ENCODE peak calls at places on chromosomes 11 and 22, in five cellular contexts. G is esophagus squamous epithelium, A is body of pancreas, Q is ovary, T is H54. C is an unnamed sample.

GRCh38 chr22:22110548-22111266 is 128.1 kb upstream of the TOP3B start:
- DNase-seq in G (peak), A (peak), Q (peak), T (peak), C (peak)

GRCh38 chr22:17381237-17381913 is 12.1 kb downstream of the CECR2 start:
- DNase-seq in G (no peak), A (no peak), Q (no peak), T (no peak), C (peak)

GRCh38 chr11:129815596-129816461 is at the start of gene TMEM45B:
- DNase-seq in G (no peak), A (peak), Q (no peak), T (no peak), C (no peak)

GRCh38 chr22:41028841-41029240 is 63.6 kb upstream of the EP300 start:
- DNase-seq in G (no peak), A (no peak), Q (no peak), T (peak), C (peak)

GRCh38 chr11:40338062-40338461 is 1121.4 kb downstream of the LRRC4C start:
- DNase-seq in G (no peak), A (no peak), Q (no peak), T (no peak), C (no peak)

GRCh38 chr22:43880743-43881055 is 11.1 kb downstream of the PNPLA5 start:
- DNase-seq in G (no peak), A (no peak), Q (no peak), T (no peak), C (no peak)

GRCh38 chr11:73288873-73289707 is 17.0 kb downstream of the P2RY6 start:
- DNase-seq in G (peak), A (peak), Q (peak), T (peak), C (peak)

GRCh38 chr11:111447931-111448330 is 64.3 kb downstream of the BTG4 start:
- DNase-seq in G (no peak), A (no peak), Q (no peak), T (no peak), C (no peak)

GRCh38 chr22:30701872-30702271 is 7.2 kb downstream of the OSBP2 start:
- DNase-seq in G (no peak), A (no peak), Q (no peak), T (peak), C (peak)

GRCh38 chr11:27553186-27553585 is 46.6 kb upstream of the LIN7C start:
- DNase-seq in G (no peak), A (no peak), Q (no peak), T (no peak), C (no peak)

GRCh38 chr11:115471367-115471766 is 32.8 kb downstream of the CADM1 start:
- DNase-seq in G (no peak), A (no peak), Q (no peak), T (no peak), C (no peak)

GRCh38 chr22:42991010-42991651 is 23.8 kb downstream of the PACSIN2 start:
- DNase-seq in G (no peak), A (peak), Q (no peak), T (peak), C (peak)

GRCh38 chr11:57711414-57712255 is at the start of gene MED19:
- DNase-seq in G (peak), A (peak), Q (peak), T (peak), C (peak)

GRCh38 chr11:84408946-84409411 is 1122.8 kb upstream of the CCDC90B start:
- DNase-seq in G (no peak), A (no peak), Q (no peak), T (no peak), C (no peak)

GRCh38 chr11:128900468-128900867 is 9.3 kb downstream of the KCNJ5 start:
- DNase-seq in G (no peak), A (peak), Q (no peak), T (no peak), C (no peak)

GRCh38 chr11:128627666-128628342 is 40.4 kb upstream of the ETS1 start:
- DNase-seq in G (no peak), A (no peak), Q (no peak), T (no peak), C (peak)

GRCh38 chr22:24208012-24208749 is 26.9 kb downstream of the SUSD2 start:
- DNase-seq in G (no peak), A (peak), Q (no peak), T (peak), C (peak)

GRCh38 chr22:49780281-49780991 is 47.2 kb downstream of the BRD1 start:
- DNase-seq in G (no peak), A (no peak), Q (no peak), T (no peak), C (peak)

GRCh38 chr22:27686534-27686933 is 115.0 kb downstream of the MN1 start:
- DNase-seq in G (no peak), A (peak), Q (no peak), T (peak), C (no peak)

DNA sequence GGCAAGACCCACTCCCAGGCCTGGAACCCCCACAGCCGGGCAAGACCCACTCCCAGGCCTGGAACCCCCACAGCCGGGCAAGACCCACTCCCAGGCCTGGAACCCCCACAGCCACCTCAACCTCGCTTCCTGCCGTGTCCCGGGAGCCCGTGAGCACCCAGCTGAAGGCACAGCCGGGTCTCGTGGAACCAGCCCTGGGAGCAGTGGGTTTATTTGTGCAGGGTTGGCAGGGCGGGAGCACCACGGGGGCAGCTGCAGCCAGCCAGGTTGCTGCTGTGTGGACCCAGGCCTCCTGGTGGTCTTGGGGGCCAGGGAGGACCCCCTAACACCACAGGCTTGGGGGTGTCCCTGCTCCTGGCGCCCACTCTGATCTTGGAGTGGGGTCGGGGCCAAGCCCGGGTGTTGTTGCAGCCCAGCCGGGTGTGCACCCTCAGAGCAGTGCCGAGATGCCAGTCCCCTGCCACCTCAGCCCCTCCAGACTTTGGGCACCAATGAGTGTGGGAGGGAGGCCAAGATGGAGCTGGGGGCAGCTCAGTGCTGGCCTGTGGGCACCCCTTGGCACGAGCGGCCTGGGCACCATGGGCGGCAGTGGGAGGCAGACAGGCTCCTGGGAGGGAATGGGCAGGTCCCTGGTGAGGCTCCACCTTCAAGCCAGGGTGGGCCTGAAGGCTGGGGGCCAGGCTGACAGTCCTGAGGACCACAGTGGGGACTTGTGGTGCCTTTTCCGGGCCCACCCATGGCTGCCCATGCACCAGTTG is 8.2 kb upstream of the PKP3 start:
- DNase-seq in G (no peak), A (no peak), Q (no peak), T (no peak), C (no peak)
- TF ChIP-seq POLR2A in G (no peak), A (no peak), Q (no peak), T (no peak), C (no peak)

DNA sequence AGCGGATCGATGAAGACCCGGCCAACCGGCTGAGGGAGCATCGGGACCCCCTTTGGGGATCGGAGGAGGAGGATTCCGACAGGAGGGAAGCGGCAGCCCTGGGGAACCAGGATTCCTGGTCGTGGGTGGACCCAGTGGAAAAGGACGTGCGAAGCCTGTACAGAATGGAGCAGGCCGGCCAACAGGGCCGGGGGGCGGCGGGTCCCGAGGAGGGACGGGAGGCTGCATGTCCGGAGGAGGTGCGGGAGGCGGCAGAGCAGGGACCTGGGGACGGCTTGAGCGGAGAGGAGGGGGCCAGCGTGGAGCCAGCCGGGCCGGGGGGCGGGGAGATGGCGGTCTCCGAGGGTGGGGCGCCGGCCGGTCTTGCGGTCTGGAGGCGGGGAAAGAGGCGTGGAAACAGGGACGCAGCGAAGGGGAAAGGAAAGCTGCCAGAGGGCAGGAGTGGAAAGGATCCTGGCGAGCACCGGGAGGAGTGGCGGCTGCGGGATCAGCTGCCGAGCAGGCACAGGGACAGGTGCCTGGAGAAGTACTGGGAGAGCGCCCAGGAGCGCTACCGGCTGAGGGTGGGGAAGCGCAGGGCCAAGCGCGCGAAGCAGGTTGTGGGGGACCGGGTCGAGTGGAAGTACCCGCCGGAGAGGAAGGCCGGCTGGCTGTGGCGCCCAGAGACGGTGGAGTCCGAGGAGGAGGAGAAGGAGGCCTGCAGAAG is at the start of gene ANO5:
- DNase-seq in G (no peak), A (peak), Q (peak), T (no peak), C (no peak)
- TF ChIP-seq POLR2A in G (no peak), A (peak), Q (no peak), T (no peak), C (no peak)

GRCh38 chr11:3641701-3642070 is at the start of gene ART5:
- DNase-seq in G (no peak), A (no peak), Q (no peak), T (no peak), C (no peak)

GRCh38 chr11:3644817-3645235 is at the start of gene ART1:
- DNase-seq in G (no peak), A (no peak), Q (no peak), T (no peak), C (peak)

GRCh38 chr11:3641191-3641590 is 601 bp downstream of the ART5 start:
- DNase-seq in G (no peak), A (no peak), Q (no peak), T (no peak), C (no peak)

GRCh38 chr11:3639841-3640240 is 2.0 kb downstream of the ART5 start:
- DNase-seq in G (no peak), A (no peak), Q (no peak), T (no peak), C (no peak)

GRCh38 chr11:3642071-3642951 is 519 bp upstream of the ART5 start:
- DNase-seq in G (no peak), A (peak), Q (peak), T (peak), C (peak)
- TF ChIP-seq POLR2A in G (no peak), A (no peak), Q (peak), T (no peak), C (no peak)

GRCh38 chr11:18384157-18384641 is 10.2 kb upstream of the LDHA start:
- DNase-seq in G (no peak), A (peak), Q (peak), T (peak), C (peak)
- TF ChIP-seq POLR2A in G (no peak), A (no peak), Q (no peak), T (no peak), C (no peak)

GRCh38 chr11:117730256-117730800 is 66.7 kb downstream of the DSCAML1 start:
- DNase-seq in G (no peak), A (no peak), Q (no peak), T (no peak), C (no peak)
- TF ChIP-seq POLR2A in G (no peak), A (no peak), Q (no peak), T (no peak), C (no peak)

DNA sequence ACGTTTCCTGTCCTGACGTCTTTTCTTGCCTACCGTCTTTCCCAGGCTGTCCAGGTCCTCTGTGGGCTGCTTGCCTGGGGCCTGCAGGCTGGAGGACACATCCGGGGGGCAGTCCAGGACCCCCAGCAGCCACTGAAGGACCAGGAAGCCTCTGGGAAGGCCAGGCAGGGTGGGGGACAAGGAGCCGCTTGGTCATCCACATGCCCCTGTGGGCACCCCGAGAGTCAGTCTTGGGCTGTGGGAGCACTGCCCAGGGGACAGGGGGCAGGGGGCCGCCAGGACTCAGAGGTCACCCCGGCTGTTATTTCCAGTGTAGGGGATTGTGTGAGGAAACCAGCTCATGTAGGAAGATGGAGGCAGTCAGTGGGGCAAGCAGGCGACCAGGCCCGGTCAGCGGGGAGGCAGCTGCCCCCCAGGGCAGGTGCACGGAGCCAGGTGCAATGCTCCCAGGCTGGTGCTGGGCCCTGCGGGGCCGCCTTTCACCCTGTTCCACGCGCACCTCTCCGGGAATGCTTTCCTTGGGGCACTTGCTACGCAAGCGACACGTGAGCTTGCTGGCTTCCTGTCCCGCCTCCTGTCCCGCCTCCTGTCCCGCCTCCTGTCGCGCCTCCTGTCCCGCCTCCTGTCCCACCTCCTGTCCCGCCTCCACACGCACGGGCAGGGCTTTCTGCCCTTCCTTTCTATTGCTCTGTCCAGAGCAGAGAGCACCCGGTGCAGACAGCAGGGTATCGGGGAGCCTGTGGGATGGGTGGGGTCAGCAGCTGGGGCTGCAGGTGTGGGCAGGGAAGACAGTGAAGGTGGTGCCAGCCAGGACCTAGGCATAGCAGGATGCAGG is 39.5 kb downstream of the MUC5B start:
- DNase-seq in G (peak), A (peak), Q (peak), T (peak), C (peak)
- TF ChIP-seq POLR2A in G (peak), A (peak), Q (peak), T (peak), C (peak)